ENCODE peak calls at places on chromosome 5, in five cellular contexts. U is nucleus accumbens, V is non-pigmented ciliary epithelial cell, M is mucosa of gallbladder, W is cardiac fibroblast. Q is an unnamed sample.
A peak's percentile ranks its signal among the peaks of the same experiment; 100 is the strongest.

GRCh38 chr5:110086658-110087388 is 397.1 kb downstream of the MAN2A1 start:
- DNase-seq in U (no peak), V (peak; percentile 67), M (peak; percentile 22), W (peak; percentile 90), Q (no peak)

GRCh38 chr5:138488481-138488945 is 23.2 kb downstream of the EGR1 start:
- DNase-seq in U (no peak), V (no peak), M (no peak), W (peak; percentile 47), Q (no peak)

GRCh38 chr5:14397717-14398116 is 183.9 kb upstream of the OTULINL start:
- DNase-seq in U (no peak), V (no peak), M (no peak), W (peak; percentile 77), Q (no peak)

GRCh38 chr5:115227281-115227680 is 35.4 kb downstream of the PGGT1B start:
- DNase-seq in U (no peak), V (no peak), M (no peak), W (no peak), Q (no peak)

GRCh38 chr5:88948746-88949600 is 66.0 kb upstream of the MEF2C start:
- DNase-seq in U (no peak), V (no peak), M (no peak), W (no peak), Q (no peak)

GRCh38 chr5:163531272-163531671 is 25.9 kb downstream of the MAT2B start:
- DNase-seq in U (no peak), V (no peak), M (no peak), W (no peak), Q (no peak)

GRCh38 chr5:56211298-56211865 is 21.7 kb downstream of the ANKRD55 start:
- DNase-seq in U (no peak), V (peak; percentile 92), M (peak; percentile 26), W (peak; percentile 96), Q (no peak)

GRCh38 chr5:160470437-160471341 is 49.0 kb downstream of the PTTG1 start:
- DNase-seq in U (no peak), V (no peak), M (no peak), W (peak; percentile 53), Q (no peak)

GRCh38 chr5:130050585-130050984 is 146.3 kb downstream of the CHSY3 start:
- DNase-seq in U (no peak), V (no peak), M (no peak), W (peak; percentile 49), Q (no peak)

GRCh38 chr5:72324186-72324825 is 4.1 kb downstream of the PTCD2 start:
- DNase-seq in U (no peak), V (no peak), M (no peak), W (no peak), Q (no peak)

GRCh38 chr5:134845335-134845851 is 375 bp upstream of the C5orf24 start:
- DNase-seq in U (no peak), V (no peak), M (no peak), W (no peak), Q (no peak)

GRCh38 chr5:95821110-95822021 is 1.2 kb downstream of the GLRX start:
- DNase-seq in U (no peak), V (no peak), M (no peak), W (no peak), Q (no peak)

GRCh38 chr5:40071870-40072269 is 607.8 kb upstream of the PTGER4 start:
- DNase-seq in U (no peak), V (peak; percentile 30), M (no peak), W (peak; percentile 68), Q (no peak)

GRCh38 chr5:96851312-96852062 is 24.8 kb upstream of the ERAP2 start:
- DNase-seq in U (no peak), V (no peak), M (no peak), W (no peak), Q (no peak)

GRCh38 chr5:95697781-95698681 is 15.2 kb upstream of the SPATA9 start:
- DNase-seq in U (no peak), V (no peak), M (no peak), W (no peak), Q (no peak)

GRCh38 chr5:148176480-148176879 is 8.1 kb downstream of the SPINK14 start:
- DNase-seq in U (no peak), V (no peak), M (no peak), W (no peak), Q (no peak)

GRCh38 chr5:68884893-68885292 is 208.9 kb upstream of the SLC30A5 start:
- DNase-seq in U (no peak), V (no peak), M (no peak), W (peak; percentile 26), Q (no peak)

GRCh38 chr5:81825237-81825636 is 74.3 kb upstream of the SSBP2 start:
- DNase-seq in U (no peak), V (no peak), M (peak; percentile 65), W (peak; percentile 89), Q (no peak)